ENCODE peak calls at places on chromosomes 2 and 18, in ten cellular contexts. One of them, this sample, is unnamed. For H3K9me3, the result is how much of the 10 kb centered on the place peaks cover.

GRCh38 chr2:138029238-138029637 is 65.0 kb downstream of the HNMT start:
- DNase-seq in K562: no peak
- DNase-seq in H9: no peak
- DNase-seq in lung: no peak
- DNase-seq in aorta: peak
- DNase-seq in right cardiac atrium: peak
- DNase-seq in small intestine: no peak
- DNase-seq in lower lobe of right lung: no peak
- DNase-seq in IMR-90: peak
- DNase-seq in fibroblast of lung: peak
- DNase-seq in this sample: peak

GRCh38 chr2:64259301-64259700 is 115.1 kb upstream of the PELI1 start:
- DNase-seq in H9: no peak
- DNase-seq in lung: no peak
- DNase-seq in K562: no peak
- DNase-seq in lower lobe of right lung: no peak
- DNase-seq in small intestine: no peak
- DNase-seq in aorta: no peak
- DNase-seq in IMR-90: no peak
- DNase-seq in right cardiac atrium: peak
- DNase-seq in fibroblast of lung: peak
- DNase-seq in this sample: no peak

GRCh38 chr2:134679740-134680139 is 39.1 kb downstream of the TMEM163 start:
- DNase-seq in aorta: no peak
- DNase-seq in lung: no peak
- DNase-seq in IMR-90: no peak
- DNase-seq in H9: no peak
- DNase-seq in right cardiac atrium: no peak
- DNase-seq in K562: peak
- DNase-seq in small intestine: peak
- DNase-seq in fibroblast of lung: no peak
- DNase-seq in lower lobe of right lung: no peak
- DNase-seq in this sample: no peak

GRCh38 chr2:200976710-200977109 is 13.2 kb upstream of the ORC2 start:
- DNase-seq in fibroblast of lung: no peak
- DNase-seq in IMR-90: no peak
- DNase-seq in right cardiac atrium: no peak
- DNase-seq in aorta: no peak
- DNase-seq in H9: no peak
- DNase-seq in lung: no peak
- DNase-seq in lower lobe of right lung: no peak
- DNase-seq in K562: no peak
- DNase-seq in small intestine: no peak
- DNase-seq in this sample: no peak

GRCh38 chr18:9951022-9951859 is 37.4 kb downstream of the VAPA start:
- DNase-seq in aorta: no peak
- DNase-seq in lung: no peak
- DNase-seq in lower lobe of right lung: no peak
- DNase-seq in K562: peak
- DNase-seq in right cardiac atrium: no peak
- DNase-seq in H9: peak
- DNase-seq in small intestine: peak
- DNase-seq in IMR-90: peak
- DNase-seq in fibroblast of lung: peak
- DNase-seq in this sample: peak

GRCh38 chr2:127085260-127085666 is 21.7 kb downstream of the BIN1 start:
- DNase-seq in aorta: no peak
- DNase-seq in fibroblast of lung: no peak
- DNase-seq in right cardiac atrium: no peak
- DNase-seq in K562: no peak
- DNase-seq in H9: no peak
- DNase-seq in IMR-90: peak
- DNase-seq in lung: peak
- DNase-seq in lower lobe of right lung: peak
- DNase-seq in small intestine: peak
- DNase-seq in this sample: peak

GRCh38 chr2:19988600-19988999 is 1.3 kb downstream of the WDR35 start:
- DNase-seq in lung: no peak
- DNase-seq in right cardiac atrium: no peak
- DNase-seq in IMR-90: peak
- DNase-seq in H9: no peak
- DNase-seq in fibroblast of lung: no peak
- DNase-seq in lower lobe of right lung: no peak
- DNase-seq in small intestine: no peak
- DNase-seq in K562: no peak
- DNase-seq in aorta: no peak
- DNase-seq in this sample: no peak

GRCh38 chr2:15747698-15748471 is 156.2 kb downstream of the DDX1 start:
- DNase-seq in small intestine: no peak
- DNase-seq in H9: peak
- DNase-seq in lung: no peak
- DNase-seq in K562: no peak
- DNase-seq in fibroblast of lung: no peak
- DNase-seq in right cardiac atrium: no peak
- DNase-seq in aorta: no peak
- DNase-seq in lower lobe of right lung: no peak
- DNase-seq in IMR-90: no peak
- DNase-seq in this sample: no peak

GRCh38 chr18:50745946-50746345 is 73.9 kb downstream of the MRO start:
- DNase-seq in small intestine: no peak
- DNase-seq in fibroblast of lung: no peak
- DNase-seq in right cardiac atrium: no peak
- DNase-seq in lower lobe of right lung: no peak
- DNase-seq in IMR-90: no peak
- DNase-seq in lung: no peak
- DNase-seq in H9: no peak
- DNase-seq in aorta: no peak
- DNase-seq in K562: no peak
- DNase-seq in this sample: no peak

DNA sequence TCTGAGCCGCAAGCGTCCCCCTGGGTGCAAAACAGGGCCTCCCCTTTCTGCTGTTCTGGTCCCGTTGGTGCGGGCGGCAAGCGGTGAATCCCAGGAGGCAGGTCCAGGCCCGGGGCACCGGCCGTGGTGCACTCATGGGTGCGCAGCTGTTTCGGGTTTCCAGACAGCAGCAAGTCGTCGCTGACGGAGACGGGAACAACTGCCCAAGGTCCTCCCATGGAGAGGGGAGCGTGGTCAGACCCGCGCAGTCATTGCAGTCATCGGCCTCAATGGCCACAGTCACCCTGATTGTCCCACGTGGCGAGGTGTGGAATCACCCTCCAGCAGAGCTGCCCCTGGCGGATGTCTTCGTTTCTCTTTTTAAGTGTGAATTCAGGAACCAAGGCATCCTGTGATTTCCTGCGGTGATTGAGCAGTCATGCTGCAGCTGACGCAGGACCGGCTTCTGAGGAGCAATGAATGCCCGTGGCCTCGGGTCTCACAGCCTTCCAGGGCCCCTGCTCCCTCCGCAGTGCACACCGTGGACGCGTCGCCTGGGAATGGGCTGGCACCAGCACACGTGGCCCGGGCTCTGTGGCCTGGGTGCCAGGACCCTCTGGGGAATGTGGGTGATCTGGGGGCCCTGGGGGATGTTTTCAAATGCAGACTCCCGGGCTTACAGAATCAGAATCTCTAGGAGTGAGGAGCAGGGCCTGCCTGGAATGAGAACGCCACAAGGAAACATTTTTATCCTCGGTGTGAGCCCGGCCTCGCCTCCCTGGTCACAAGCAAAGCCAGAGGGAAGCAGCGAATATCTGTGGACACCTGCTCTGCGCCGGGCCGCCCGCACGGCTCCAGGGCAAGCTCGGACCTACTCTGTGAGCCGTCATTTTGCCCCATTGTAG is 244.2 kb upstream of the SALL3 start:
- DNase-seq in lung: no peak
- DNase-seq in IMR-90: no peak
- DNase-seq in aorta: no peak
- DNase-seq in lower lobe of right lung: no peak
- DNase-seq in right cardiac atrium: no peak
- DNase-seq in fibroblast of lung: no peak
- DNase-seq in K562: no peak
- DNase-seq in H9: peak
- DNase-seq in small intestine: no peak
- DNase-seq in this sample: no peak
- H3K9me3 ChIP-seq in lung: under half
- H3K9me3 ChIP-seq in IMR-90: half or more
- H3K9me3 ChIP-seq in aorta: under half
- H3K9me3 ChIP-seq in lower lobe of right lung: under half
- H3K9me3 ChIP-seq in right cardiac atrium: under half
- H3K9me3 ChIP-seq in fibroblast of lung: under half
- H3K9me3 ChIP-seq in K562: under half
- H3K9me3 ChIP-seq in H9: under half
- H3K9me3 ChIP-seq in small intestine: under half
- H3K9me3 ChIP-seq in this sample: under half

GRCh38 chr2:77831471-77831870 is 309.3 kb upstream of the LRRTM4 start:
- DNase-seq in lung: no peak
- DNase-seq in aorta: no peak
- DNase-seq in IMR-90: no peak
- DNase-seq in K562: no peak
- DNase-seq in H9: no peak
- DNase-seq in small intestine: no peak
- DNase-seq in lower lobe of right lung: no peak
- DNase-seq in fibroblast of lung: no peak
- DNase-seq in right cardiac atrium: no peak
- DNase-seq in this sample: no peak
- H3K9me3 ChIP-seq in lung: under half
- H3K9me3 ChIP-seq in aorta: under half
- H3K9me3 ChIP-seq in IMR-90: under half
- H3K9me3 ChIP-seq in K562: under half
- H3K9me3 ChIP-seq in H9: under half
- H3K9me3 ChIP-seq in small intestine: under half
- H3K9me3 ChIP-seq in lower lobe of right lung: under half
- H3K9me3 ChIP-seq in fibroblast of lung: under half
- H3K9me3 ChIP-seq in right cardiac atrium: under half
- H3K9me3 ChIP-seq in this sample: under half

GRCh38 chr2:122478108-122478507 is 722.7 kb downstream of the TSN start:
- DNase-seq in lower lobe of right lung: no peak
- DNase-seq in aorta: no peak
- DNase-seq in right cardiac atrium: no peak
- DNase-seq in fibroblast of lung: no peak
- DNase-seq in small intestine: no peak
- DNase-seq in K562: no peak
- DNase-seq in H9: no peak
- DNase-seq in IMR-90: no peak
- DNase-seq in lung: no peak
- DNase-seq in this sample: no peak

GRCh38 chr2:122481717-122482116 is 726.3 kb downstream of the TSN start:
- DNase-seq in IMR-90: no peak
- DNase-seq in right cardiac atrium: no peak
- DNase-seq in H9: no peak
- DNase-seq in lower lobe of right lung: no peak
- DNase-seq in lung: no peak
- DNase-seq in fibroblast of lung: no peak
- DNase-seq in aorta: no peak
- DNase-seq in K562: no peak
- DNase-seq in small intestine: no peak
- DNase-seq in this sample: no peak

GRCh38 chr2:122480381-122481243 is 725.2 kb downstream of the TSN start:
- DNase-seq in small intestine: no peak
- DNase-seq in right cardiac atrium: peak
- DNase-seq in K562: no peak
- DNase-seq in lung: no peak
- DNase-seq in fibroblast of lung: no peak
- DNase-seq in aorta: no peak
- DNase-seq in H9: no peak
- DNase-seq in lower lobe of right lung: no peak
- DNase-seq in IMR-90: no peak
- DNase-seq in this sample: no peak

GRCh38 chr2:122481244-122481622 is 725.8 kb downstream of the TSN start:
- DNase-seq in fibroblast of lung: no peak
- DNase-seq in H9: no peak
- DNase-seq in lung: no peak
- DNase-seq in aorta: no peak
- DNase-seq in lower lobe of right lung: no peak
- DNase-seq in IMR-90: no peak
- DNase-seq in small intestine: no peak
- DNase-seq in K562: no peak
- DNase-seq in right cardiac atrium: no peak
- DNase-seq in this sample: no peak

DNA sequence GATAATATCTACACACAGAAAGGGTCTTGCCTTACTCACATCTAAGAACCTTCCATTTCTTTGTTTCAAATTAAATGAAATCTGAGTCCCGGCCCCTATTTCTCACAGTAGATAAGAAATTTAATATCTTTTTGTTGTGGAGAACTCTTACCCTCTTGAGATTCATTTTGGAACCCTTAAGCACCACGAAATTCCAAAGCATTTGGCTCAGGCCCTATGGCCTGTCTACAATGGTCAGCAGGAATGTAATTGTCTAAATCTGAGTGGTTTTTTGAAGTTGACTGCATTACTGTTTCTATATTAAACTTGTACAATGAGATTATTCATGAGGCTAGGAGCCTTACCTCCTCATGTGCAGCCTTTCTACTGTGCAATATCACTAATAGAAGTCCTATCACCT is 723.3 kb downstream of the TSN start:
- DNase-seq in lower lobe of right lung: no peak
- DNase-seq in aorta: no peak
- DNase-seq in right cardiac atrium: peak
- DNase-seq in fibroblast of lung: no peak
- DNase-seq in IMR-90: no peak
- DNase-seq in small intestine: no peak
- DNase-seq in lung: no peak
- DNase-seq in K562: no peak
- DNase-seq in H9: no peak
- DNase-seq in this sample: peak
- H3K9me3 ChIP-seq in lower lobe of right lung: under half
- H3K9me3 ChIP-seq in aorta: under half
- H3K9me3 ChIP-seq in right cardiac atrium: under half
- H3K9me3 ChIP-seq in fibroblast of lung: under half
- H3K9me3 ChIP-seq in IMR-90: under half
- H3K9me3 ChIP-seq in small intestine: under half
- H3K9me3 ChIP-seq in lung: under half
- H3K9me3 ChIP-seq in K562: under half
- H3K9me3 ChIP-seq in H9: under half
- H3K9me3 ChIP-seq in this sample: under half

GRCh38 chr18:71902482-71902881 is 641.7 kb downstream of the CBLN2 start:
- DNase-seq in lower lobe of right lung: no peak
- DNase-seq in H9: no peak
- DNase-seq in small intestine: no peak
- DNase-seq in K562: no peak
- DNase-seq in lung: no peak
- DNase-seq in right cardiac atrium: no peak
- DNase-seq in IMR-90: no peak
- DNase-seq in aorta: no peak
- DNase-seq in fibroblast of lung: no peak
- DNase-seq in this sample: no peak

GRCh38 chr18:71899707-71900483 is 644.2 kb downstream of the CBLN2 start:
- DNase-seq in lung: no peak
- DNase-seq in IMR-90: no peak
- DNase-seq in fibroblast of lung: no peak
- DNase-seq in H9: no peak
- DNase-seq in right cardiac atrium: no peak
- DNase-seq in lower lobe of right lung: no peak
- DNase-seq in K562: no peak
- DNase-seq in aorta: no peak
- DNase-seq in small intestine: no peak
- DNase-seq in this sample: no peak

DNA sequence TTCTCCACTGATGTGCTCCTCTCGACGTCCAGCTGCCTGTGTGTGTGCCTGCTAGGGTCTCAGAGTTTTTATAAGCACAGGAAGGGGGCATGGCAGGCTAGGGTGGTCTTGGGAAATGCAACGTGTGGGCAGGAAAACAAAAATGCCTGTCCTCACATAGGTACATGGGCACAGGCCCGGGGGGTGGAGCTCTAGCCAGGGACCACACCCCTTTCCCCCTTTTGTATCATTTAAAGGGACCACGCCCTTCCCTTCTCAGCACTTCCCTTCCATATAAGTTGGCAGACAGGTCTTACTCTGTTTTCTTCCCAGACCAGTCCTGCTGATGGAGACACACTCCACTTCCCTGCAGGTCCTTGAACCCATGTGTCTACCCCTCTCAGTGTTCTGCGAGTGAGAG is 645.0 kb downstream of the CBLN2 start:
- DNase-seq in lung: no peak
- DNase-seq in aorta: no peak
- DNase-seq in small intestine: no peak
- DNase-seq in H9: no peak
- DNase-seq in right cardiac atrium: no peak
- DNase-seq in fibroblast of lung: no peak
- DNase-seq in K562: no peak
- DNase-seq in lower lobe of right lung: no peak
- DNase-seq in IMR-90: no peak
- DNase-seq in this sample: no peak
- H3K9me3 ChIP-seq in lung: under half
- H3K9me3 ChIP-seq in aorta: under half
- H3K9me3 ChIP-seq in small intestine: under half
- H3K9me3 ChIP-seq in H9: under half
- H3K9me3 ChIP-seq in right cardiac atrium: under half
- H3K9me3 ChIP-seq in fibroblast of lung: under half
- H3K9me3 ChIP-seq in K562: under half
- H3K9me3 ChIP-seq in lower lobe of right lung: under half
- H3K9me3 ChIP-seq in IMR-90: under half
- H3K9me3 ChIP-seq in this sample: under half